ENCODE peak calls at places on chromosomes 13 and 19, in ten cellular contexts. V is mesenchymal stem cell, X is thoracic aorta, K is AG04450, M is heart right ventricle, T is mesendoderm, L is GM23338, U is NB4, Z is ovary, Q is body of pancreas. E is an unnamed sample.

GRCh38 chr13:23547000-23547590 is 23.1 kb upstream of the TNFRSF19 start:
- DNase-seq in V (peak), X (no peak), K (no peak), M (peak), T (peak), L (peak), U (no peak), Z (peak), Q (no peak), E (peak)

GRCh38 chr13:34678154-34678553 is 263.9 kb upstream of the NBEA start:
- DNase-seq in V (peak), X (no peak), K (no peak), M (no peak), T (no peak), L (no peak), U (no peak), Z (no peak), Q (no peak), E (no peak)

GRCh38 chr13:44389003-44389666 is 15.5 kb downstream of the SERP2 start:
- DNase-seq in V (no peak), X (no peak), K (no peak), M (no peak), T (peak), L (no peak), U (no peak), Z (no peak), Q (no peak), E (no peak)

GRCh38 chr13:94886191-94886590 is 173.8 kb upstream of the SOX21 start:
- DNase-seq in V (peak), X (no peak), K (no peak), M (no peak), T (no peak), L (no peak), U (no peak), Z (no peak), Q (no peak), E (no peak)

GRCh38 chr13:102687520-102687919 is 7.3 kb downstream of the METTL21C start:
- DNase-seq in V (no peak), X (no peak), K (no peak), M (no peak), T (no peak), L (no peak), U (no peak), Z (no peak), Q (no peak), E (no peak)

GRCh38 chr19:1569997-1570396 is 1.9 kb upstream of the MEX3D start:
- DNase-seq in V (no peak), X (no peak), K (no peak), M (no peak), T (no peak), L (no peak), U (no peak), Z (no peak), Q (no peak), E (no peak)

GRCh38 chr13:114119196-114119595 is 13.2 kb downstream of the RASA3 start:
- DNase-seq in V (peak), X (no peak), K (peak), M (no peak), T (peak), L (peak), U (no peak), Z (peak), Q (peak), E (peak)

GRCh38 chr19:3386447-3387234 is 20.3 kb downstream of the NFIC start:
- DNase-seq in V (no peak), X (no peak), K (no peak), M (peak), T (no peak), L (no peak), U (no peak), Z (no peak), Q (no peak), E (no peak)

GRCh38 chr19:19464339-19465098 is 50.8 kb downstream of the TSSK6 start:
- DNase-seq in V (peak), X (no peak), K (no peak), M (no peak), T (peak), L (peak), U (no peak), Z (no peak), Q (peak), E (peak)

GRCh38 chr13:91647361-91647970 is 249.0 kb downstream of the GPC5 start:
- DNase-seq in V (no peak), X (no peak), K (no peak), M (peak), T (peak), L (peak), U (peak), Z (no peak), Q (no peak), E (peak)

GRCh38 chr13:60765700-60766411 is 368.8 kb downstream of the TDRD3 start:
- DNase-seq in V (peak), X (no peak), K (no peak), M (no peak), T (peak), L (no peak), U (no peak), Z (no peak), Q (no peak), E (no peak)

GRCh38 chr13:112346173-112346898 is 29.8 kb upstream of the SPACA7 start:
- DNase-seq in V (no peak), X (no peak), K (no peak), M (no peak), T (peak), L (peak), U (peak), Z (no peak), Q (no peak), E (no peak)

GRCh38 chr13:30114586-30115256 is 192.6 kb downstream of the KATNAL1 start:
- DNase-seq in V (peak), X (peak), K (no peak), M (peak), T (peak), L (peak), U (peak), Z (peak), Q (peak), E (peak)

GRCh38 chr19:18733196-18733647 is 49.7 kb downstream of the CRTC1 start:
- DNase-seq in V (peak), X (no peak), K (peak), M (peak), T (no peak), L (no peak), U (no peak), Z (peak), Q (peak), E (no peak)

GRCh38 chr13:74134777-74135305 is 637 bp upstream of the KLF12 start:
- DNase-seq in V (no peak), X (peak), K (no peak), M (peak), T (peak), L (no peak), U (no peak), Z (no peak), Q (peak), E (peak)

GRCh38 chr13:114004416-114005205 is 30.7 kb upstream of the C13orf46 start:
- DNase-seq in V (peak), X (no peak), K (no peak), M (no peak), T (no peak), L (no peak), U (no peak), Z (no peak), Q (no peak), E (no peak)

GRCh38 chr19:50000038-50000890 is 24.9 kb downstream of the VRK3 start:
- DNase-seq in V (no peak), X (no peak), K (no peak), M (no peak), T (no peak), L (no peak), U (no peak), Z (no peak), Q (no peak), E (no peak)

GRCh38 chr19:347946-348861 is 3.6 kb upstream of the MIER2 start:
- DNase-seq in V (peak), X (no peak), K (no peak), M (no peak), T (peak), L (peak), U (no peak), Z (no peak), Q (no peak), E (peak)

GRCh38 chr13:39036212-39036611 is 1.7 kb downstream of the PROSER1 start:
- DNase-seq in V (peak), X (no peak), K (no peak), M (no peak), T (peak), L (peak), U (peak), Z (no peak), Q (no peak), E (no peak)

GRCh38 chr13:39035799-39036198 is 2.1 kb downstream of the PROSER1 start:
- DNase-seq in V (peak), X (no peak), K (no peak), M (no peak), T (no peak), L (no peak), U (no peak), Z (no peak), Q (no peak), E (no peak)

GRCh38 chr13:39032150-39032549 is 5.7 kb downstream of the PROSER1 start:
- DNase-seq in V (no peak), X (no peak), K (no peak), M (no peak), T (no peak), L (no peak), U (no peak), Z (no peak), Q (no peak), E (no peak)

GRCh38 chr13:39035204-39035603 is 2.7 kb downstream of the PROSER1 start:
- DNase-seq in V (no peak), X (no peak), K (no peak), M (no peak), T (peak), L (peak), U (peak), Z (no peak), Q (no peak), E (no peak)

GRCh38 chr13:39034085-39034484 is 3.8 kb downstream of the PROSER1 start:
- DNase-seq in V (no peak), X (no peak), K (no peak), M (no peak), T (no peak), L (no peak), U (peak), Z (no peak), Q (no peak), E (no peak)
- H3K4me3 ChIP-seq in V (no peak), X (no peak), K (no peak), M (no peak), T (no peak), L (peak), U (peak), Z (no peak), Q (no peak), E (no peak)

GRCh38 chr19:13023666-13024065 is 28.4 kb downstream of the NFIX start:
- DNase-seq in V (no peak), X (no peak), K (no peak), M (no peak), T (no peak), L (no peak), U (no peak), Z (no peak), Q (no peak), E (peak)
- H3K4me3 ChIP-seq in V (no peak), X (peak), K (peak), M (peak), T (no peak), L (peak), U (no peak), Z (peak), Q (no peak), E (no peak)

GRCh38 chr13:51738226-51738905 is 65.6 kb downstream of the DHRS12 start:
- DNase-seq in V (no peak), X (no peak), K (no peak), M (no peak), T (no peak), L (no peak), U (no peak), Z (no peak), Q (no peak), E (no peak)

GRCh38 chr13:51734786-51735185 is 69.2 kb downstream of the DHRS12 start:
- DNase-seq in V (no peak), X (no peak), K (no peak), M (no peak), T (no peak), L (no peak), U (no peak), Z (no peak), Q (no peak), E (no peak)

GRCh38 chr13:51739403-51740112 is 64.4 kb downstream of the DHRS12 start:
- DNase-seq in V (peak), X (no peak), K (no peak), M (no peak), T (no peak), L (no peak), U (no peak), Z (no peak), Q (peak), E (no peak)

GRCh38 chr13:51733656-51734334 is 70.2 kb downstream of the DHRS12 start:
- DNase-seq in V (peak), X (no peak), K (no peak), M (no peak), T (peak), L (peak), U (peak), Z (no peak), Q (no peak), E (no peak)

GRCh38 chr13:51737609-51738008 is 66.4 kb downstream of the DHRS12 start:
- DNase-seq in V (no peak), X (no peak), K (no peak), M (no peak), T (no peak), L (no peak), U (peak), Z (no peak), Q (no peak), E (no peak)
- H3K4me3 ChIP-seq in V (no peak), X (no peak), K (no peak), M (no peak), T (no peak), L (no peak), U (no peak), Z (no peak), Q (no peak), E (no peak)

GRCh38 chr19:29815231-29815630 is 3.4 kb downstream of the CCNE1 start:
- DNase-seq in V (no peak), X (no peak), K (no peak), M (no peak), T (no peak), L (no peak), U (no peak), Z (no peak), Q (no peak), E (no peak)

GRCh38 chr19:29813665-29814064 is 1.9 kb downstream of the CCNE1 start:
- DNase-seq in V (no peak), X (no peak), K (no peak), M (no peak), T (no peak), L (no peak), U (no peak), Z (no peak), Q (no peak), E (no peak)

GRCh38 chr19:29811125-29812079 is at the start of gene CCNE1:
- DNase-seq in V (peak), X (peak), K (peak), M (peak), T (peak), L (peak), U (peak), Z (peak), Q (peak), E (peak)

GRCh38 chr19:29812080-29812880 is 489 bp downstream of the CCNE1 start:
- DNase-seq in V (no peak), X (no peak), K (no peak), M (peak), T (no peak), L (peak), U (peak), Z (peak), Q (no peak), E (peak)

GRCh38 chr19:29812881-29813275 is 1.1 kb downstream of the CCNE1 start:
- DNase-seq in V (no peak), X (no peak), K (no peak), M (no peak), T (no peak), L (no peak), U (no peak), Z (no peak), Q (no peak), E (no peak)
- H3K4me3 ChIP-seq in V (peak), X (peak), K (peak), M (peak), T (peak), L (peak), U (peak), Z (peak), Q (no peak), E (peak)

GRCh38 chr19:15897026-15897737 is 692 bp downstream of the CYP4F2 start:
- DNase-seq in V (no peak), X (no peak), K (no peak), M (no peak), T (no peak), L (no peak), U (no peak), Z (no peak), Q (no peak), E (no peak)
- H3K4me3 ChIP-seq in V (no peak), X (no peak), K (no peak), M (no peak), T (no peak), L (no peak), U (no peak), Z (no peak), Q (no peak), E (no peak)

GRCh38 chr19:8366961-8367326 is 3.0 kb downstream of the ANGPTL4 start:
- DNase-seq in V (no peak), X (no peak), K (no peak), M (no peak), T (no peak), L (no peak), U (peak), Z (peak), Q (peak), E (peak)
- H3K4me3 ChIP-seq in V (peak), X (peak), K (peak), M (peak), T (no peak), L (peak), U (no peak), Z (peak), Q (no peak), E (peak)

GRCh38 chr19:48962029-48962848 is 2.9 kb upstream of the FTL start:
- DNase-seq in V (peak), X (no peak), K (no peak), M (peak), T (peak), L (peak), U (peak), Z (peak), Q (peak), E (peak)
- H3K4me3 ChIP-seq in V (no peak), X (no peak), K (no peak), M (peak), T (no peak), L (no peak), U (no peak), Z (no peak), Q (no peak), E (no peak)

DNA sequence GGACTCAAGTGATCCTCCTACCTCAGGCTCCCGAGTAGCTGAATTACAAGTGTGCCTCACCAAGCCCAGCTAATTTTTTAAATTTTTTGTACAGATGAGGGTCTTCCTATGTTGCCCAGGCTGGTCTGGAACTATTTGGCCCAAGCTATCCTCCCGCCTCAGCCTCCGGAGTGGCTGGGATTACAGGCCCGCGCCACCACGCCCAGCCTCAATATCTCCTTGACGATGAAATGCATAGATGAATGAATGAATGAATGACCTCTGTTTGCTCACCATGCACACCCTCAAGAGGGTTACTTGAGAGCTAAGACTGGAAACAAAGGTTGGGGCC is 14.9 kb upstream of the AP1M2 start:
- DNase-seq in V (no peak), X (no peak), K (no peak), M (no peak), T (no peak), L (no peak), U (no peak), Z (no peak), Q (no peak), E (no peak)
- H3K4me3 ChIP-seq in V (no peak), X (peak), K (no peak), M (peak), T (no peak), L (no peak), U (no peak), Z (no peak), Q (no peak), E (no peak)

GRCh38 chr13:77338329-77338728 is 11.4 kb upstream of the MYCBP2 start:
- DNase-seq in V (no peak), X (no peak), K (no peak), M (no peak), T (no peak), L (no peak), U (no peak), Z (no peak), Q (no peak), E (no peak)
- H3K4me3 ChIP-seq in V (no peak), X (no peak), K (no peak), M (no peak), T (no peak), L (no peak), U (no peak), Z (no peak), Q (no peak), E (no peak)

E was measured in H7.